ENCODE peak calls at places on chromosomes 12 and 14, in six cellular contexts. One of them, this sample, is unnamed.

GRCh38 chr12:12715128-12715458 is 2.1 kb upstream of the CDKN1B start:
- DNase-seq in Calu3: no peak
- DNase-seq in cardiac fibroblast: no peak
- DNase-seq in RWPE2: no peak
- DNase-seq in lower leg skin: no peak
- DNase-seq in GM06990: no peak
- DNase-seq in this sample: no peak

GRCh38 chr12:3061129-3061857 is 15.9 kb upstream of the TSPAN9 start:
- DNase-seq in Calu3: no peak
- DNase-seq in cardiac fibroblast: peak; percentile 46
- DNase-seq in RWPE2: no peak
- DNase-seq in lower leg skin: no peak
- DNase-seq in GM06990: no peak
- DNase-seq in this sample: peak; percentile 78

GRCh38 chr12:47281667-47282171 is 202.0 kb upstream of the AMIGO2 start:
- DNase-seq in Calu3: no peak
- DNase-seq in cardiac fibroblast: peak; percentile 71
- DNase-seq in RWPE2: no peak
- DNase-seq in lower leg skin: no peak
- DNase-seq in GM06990: no peak
- DNase-seq in this sample: no peak

GRCh38 chr12:46711756-46712155 is 114.0 kb downstream of the SLC38A4 start:
- DNase-seq in Calu3: no peak
- DNase-seq in cardiac fibroblast: peak; percentile 24
- DNase-seq in RWPE2: no peak
- DNase-seq in lower leg skin: no peak
- DNase-seq in GM06990: no peak
- DNase-seq in this sample: peak; percentile 53

GRCh38 chr12:108389544-108389943 is 50.4 kb upstream of the CMKLR1 start:
- DNase-seq in Calu3: no peak
- DNase-seq in cardiac fibroblast: no peak
- DNase-seq in RWPE2: no peak
- DNase-seq in lower leg skin: no peak
- DNase-seq in GM06990: no peak
- DNase-seq in this sample: no peak

GRCh38 chr12:55724226-55724939 is 4.2 kb downstream of the RDH5 start:
- DNase-seq in Calu3: peak; percentile 78
- DNase-seq in cardiac fibroblast: peak; percentile 81
- DNase-seq in RWPE2: no peak
- DNase-seq in lower leg skin: peak; percentile 93
- DNase-seq in GM06990: no peak
- DNase-seq in this sample: peak; percentile 57

GRCh38 chr14:64363265-64363840 is 24.8 kb upstream of the MTHFD1 start:
- DNase-seq in Calu3: no peak
- DNase-seq in cardiac fibroblast: peak; percentile 46
- DNase-seq in RWPE2: no peak
- DNase-seq in lower leg skin: no peak
- DNase-seq in GM06990: no peak
- DNase-seq in this sample: peak; percentile 59

GRCh38 chr14:92039073-92039719 is 663 bp downstream of the TRIP11 start:
- DNase-seq in Calu3: peak; percentile 49
- DNase-seq in cardiac fibroblast: peak; percentile 81
- DNase-seq in RWPE2: peak; percentile 69
- DNase-seq in lower leg skin: no peak
- DNase-seq in GM06990: no peak
- DNase-seq in this sample: peak; percentile 62

GRCh38 chr12:124190301-124191023 is 104.4 kb upstream of the RFLNA start:
- DNase-seq in Calu3: no peak
- DNase-seq in cardiac fibroblast: no peak
- DNase-seq in RWPE2: peak; percentile 8
- DNase-seq in lower leg skin: no peak
- DNase-seq in GM06990: no peak
- DNase-seq in this sample: no peak

GRCh38 chr12:4133636-4134433 is 139.7 kb upstream of the CCND2 start:
- DNase-seq in Calu3: no peak
- DNase-seq in cardiac fibroblast: no peak
- DNase-seq in RWPE2: peak; percentile 44
- DNase-seq in lower leg skin: peak; percentile 59
- DNase-seq in GM06990: no peak
- DNase-seq in this sample: no peak

GRCh38 chr14:82854851-82855250 is 1321.2 kb upstream of the SEL1L start:
- DNase-seq in Calu3: no peak
- DNase-seq in cardiac fibroblast: no peak
- DNase-seq in RWPE2: no peak
- DNase-seq in lower leg skin: no peak
- DNase-seq in GM06990: no peak
- DNase-seq in this sample: no peak

GRCh38 chr12:106291342-106291741 is 11.2 kb upstream of the TCP11L2 start:
- DNase-seq in Calu3: no peak
- DNase-seq in cardiac fibroblast: peak; percentile 13
- DNase-seq in RWPE2: no peak
- DNase-seq in lower leg skin: no peak
- DNase-seq in GM06990: no peak
- DNase-seq in this sample: no peak

DNA sequence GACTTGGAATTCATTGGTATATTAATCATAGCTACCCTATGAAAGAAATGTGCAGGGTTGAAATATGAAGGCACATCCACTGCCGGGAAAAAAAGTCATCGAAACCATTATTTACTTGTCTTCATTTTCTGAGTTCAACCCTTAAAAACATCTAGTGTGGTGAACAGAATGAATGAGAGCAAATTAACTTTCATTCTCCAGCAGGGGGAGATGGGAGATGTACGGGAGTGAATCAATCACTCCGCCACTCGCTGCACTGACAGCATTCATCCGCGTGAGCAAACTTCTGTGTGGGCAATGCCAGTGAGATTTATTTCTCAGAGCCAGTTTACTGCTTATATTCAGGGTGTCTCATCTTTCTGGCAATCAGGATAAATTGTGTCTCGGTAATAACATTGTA is 463.5 kb upstream of the MIS18BP1 start:
- DNase-seq in Calu3: no peak
- DNase-seq in cardiac fibroblast: no peak
- DNase-seq in RWPE2: no peak
- DNase-seq in lower leg skin: no peak
- DNase-seq in GM06990: no peak
- DNase-seq in this sample: no peak
- TF ChIP-seq CTCF in Calu3: no peak
- TF ChIP-seq CTCF in cardiac fibroblast: no peak
- TF ChIP-seq CTCF in RWPE2: peak; percentile 21
- TF ChIP-seq CTCF in lower leg skin: no peak
- TF ChIP-seq CTCF in GM06990: no peak
- TF ChIP-seq CTCF in this sample: peak; percentile 65

DNA sequence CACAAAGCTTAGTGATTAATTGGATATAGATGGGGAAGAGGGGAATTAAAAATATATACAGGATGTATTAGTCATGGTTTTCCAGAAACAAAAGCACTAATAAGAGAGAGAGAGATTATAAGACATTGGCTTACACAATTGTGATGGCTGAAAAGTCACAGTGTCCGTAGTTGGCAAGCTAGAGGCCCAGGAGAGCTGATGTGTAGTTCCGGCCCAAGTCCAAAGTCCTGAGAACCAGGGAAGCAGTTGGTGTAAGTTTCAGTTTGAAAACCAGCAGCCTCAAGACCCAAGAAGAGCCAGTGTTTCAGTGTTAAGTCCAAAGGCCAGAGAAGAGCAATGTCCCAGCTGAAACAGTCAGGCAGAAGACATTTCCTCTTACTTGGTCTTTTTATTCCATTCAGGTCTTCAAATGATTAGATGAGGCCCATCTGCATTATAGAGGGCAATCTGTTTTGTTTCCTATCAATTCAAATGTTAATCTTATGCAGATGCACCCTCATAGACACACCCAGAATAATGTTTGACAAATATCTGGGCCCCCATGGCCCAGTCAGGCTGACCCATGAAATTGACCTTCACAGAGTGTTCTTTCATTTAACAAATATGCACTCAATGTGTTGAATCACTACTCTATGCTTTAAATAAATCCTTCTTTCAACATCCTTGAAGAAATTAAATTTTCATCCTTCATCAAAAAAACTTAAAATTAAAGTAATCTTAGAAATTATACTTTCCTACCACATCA is 67.2 kb upstream of the DIO2 start:
- DNase-seq in Calu3: no peak
- DNase-seq in cardiac fibroblast: peak; percentile 82
- DNase-seq in RWPE2: no peak
- DNase-seq in lower leg skin: no peak
- DNase-seq in GM06990: no peak
- DNase-seq in this sample: no peak
- TF ChIP-seq CTCF in Calu3: no peak
- TF ChIP-seq CTCF in cardiac fibroblast: no peak
- TF ChIP-seq CTCF in RWPE2: no peak
- TF ChIP-seq CTCF in lower leg skin: no peak
- TF ChIP-seq CTCF in GM06990: no peak
- TF ChIP-seq CTCF in this sample: no peak

DNA sequence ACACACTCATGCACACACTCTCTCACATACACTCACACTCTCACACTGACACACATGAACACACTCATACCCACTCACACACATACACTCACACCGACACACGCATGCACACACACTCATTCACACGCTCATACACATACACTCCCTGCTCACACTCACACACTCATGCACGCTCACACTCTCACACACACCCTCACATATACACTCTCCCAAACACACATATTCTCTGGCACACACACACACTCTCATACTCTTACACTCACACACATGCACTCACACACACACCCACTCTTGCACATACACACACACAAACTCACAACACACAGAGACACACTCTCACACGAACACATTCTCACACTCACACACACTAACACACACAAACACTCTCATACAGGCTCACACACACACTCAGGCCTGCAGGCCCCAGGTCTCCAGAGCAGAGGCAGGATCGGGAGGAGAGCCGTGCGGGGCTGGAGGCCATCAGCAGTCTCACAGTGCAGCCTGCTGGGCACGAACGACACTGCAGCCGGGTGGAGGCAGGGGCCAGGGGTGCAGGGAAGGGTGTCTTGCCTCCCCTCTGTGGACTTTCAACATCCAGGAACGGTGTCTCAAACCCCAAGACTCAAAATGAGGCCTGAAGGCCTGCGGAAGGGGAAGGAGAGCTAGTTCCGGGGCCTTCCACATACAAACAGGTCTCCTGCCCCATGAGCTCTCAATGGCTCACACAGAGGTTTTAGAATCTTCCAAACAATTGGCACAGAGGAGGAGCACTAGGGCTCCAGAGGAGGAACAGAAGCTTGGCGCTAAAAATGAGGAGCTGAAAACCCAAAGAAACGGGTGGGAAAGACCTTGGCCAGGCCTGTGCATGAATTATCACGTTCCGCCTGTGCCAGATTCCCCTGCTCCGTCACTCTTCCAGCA is 148.6 kb downstream of the ANO2 start:
- DNase-seq in Calu3: peak; percentile 44
- DNase-seq in cardiac fibroblast: no peak
- DNase-seq in RWPE2: no peak
- DNase-seq in lower leg skin: no peak
- DNase-seq in GM06990: peak; percentile 13
- DNase-seq in this sample: no peak
- TF ChIP-seq CTCF in Calu3: no peak
- TF ChIP-seq CTCF in cardiac fibroblast: no peak
- TF ChIP-seq CTCF in RWPE2: peak; percentile 20
- TF ChIP-seq CTCF in lower leg skin: no peak
- TF ChIP-seq CTCF in GM06990: peak; percentile 72
- TF ChIP-seq CTCF in this sample: peak; percentile 76

GRCh38 chr14:41609704-41610183 is 3.1 kb downstream of the LRFN5 start:
- DNase-seq in Calu3: no peak
- DNase-seq in cardiac fibroblast: peak; percentile 79
- DNase-seq in RWPE2: no peak
- DNase-seq in lower leg skin: peak; percentile 89
- DNase-seq in GM06990: no peak
- DNase-seq in this sample: no peak
- TF ChIP-seq CTCF in Calu3: no peak
- TF ChIP-seq CTCF in cardiac fibroblast: no peak
- TF ChIP-seq CTCF in RWPE2: no peak
- TF ChIP-seq CTCF in lower leg skin: no peak
- TF ChIP-seq CTCF in GM06990: no peak
- TF ChIP-seq CTCF in this sample: no peak

DNA sequence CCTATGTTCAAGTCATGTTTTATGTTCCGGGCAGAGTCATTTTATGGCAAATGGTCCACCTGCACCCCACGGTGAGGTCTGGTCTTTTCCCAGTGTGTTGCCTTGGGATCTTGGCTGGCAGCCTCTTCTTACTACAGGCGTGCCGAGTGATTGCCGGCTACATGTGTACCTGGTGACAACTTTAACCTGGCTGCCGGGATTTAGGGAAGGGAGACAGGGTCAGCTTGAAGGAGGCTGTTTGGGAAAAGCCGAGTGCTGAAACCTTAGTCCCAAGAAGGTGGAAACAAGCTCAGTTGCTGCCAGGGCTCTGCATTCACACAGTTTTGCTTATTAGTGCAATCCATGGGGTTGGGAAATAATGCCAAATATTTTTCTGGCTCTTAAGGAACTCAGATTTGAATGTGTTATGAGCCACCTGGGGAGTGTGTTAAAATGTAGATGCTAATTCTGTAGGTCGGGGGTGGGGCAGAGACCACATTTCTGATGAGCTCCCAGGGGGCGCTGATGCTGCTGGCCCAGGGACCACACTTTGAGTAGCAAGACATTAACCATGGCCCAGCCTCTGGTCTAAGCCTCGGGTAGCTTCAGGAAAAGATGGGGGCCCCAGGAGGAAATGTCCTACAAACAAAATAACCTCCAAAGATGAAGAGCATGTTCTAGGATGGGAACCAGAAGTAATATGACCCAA is 179.6 kb downstream of the TBX5 start:
- DNase-seq in Calu3: no peak
- DNase-seq in cardiac fibroblast: no peak
- DNase-seq in RWPE2: no peak
- DNase-seq in lower leg skin: peak; percentile 54
- DNase-seq in GM06990: no peak
- DNase-seq in this sample: no peak
- TF ChIP-seq CTCF in Calu3: no peak
- TF ChIP-seq CTCF in cardiac fibroblast: no peak
- TF ChIP-seq CTCF in RWPE2: no peak
- TF ChIP-seq CTCF in lower leg skin: no peak
- TF ChIP-seq CTCF in GM06990: no peak
- TF ChIP-seq CTCF in this sample: no peak

GRCh38 chr12:39003541-39004160 is 98.3 kb upstream of the CPNE8 start:
- DNase-seq in Calu3: no peak
- DNase-seq in cardiac fibroblast: no peak
- DNase-seq in RWPE2: no peak
- DNase-seq in lower leg skin: no peak
- DNase-seq in GM06990: no peak
- DNase-seq in this sample: no peak
- TF ChIP-seq CTCF in Calu3: no peak
- TF ChIP-seq CTCF in cardiac fibroblast: no peak
- TF ChIP-seq CTCF in RWPE2: no peak
- TF ChIP-seq CTCF in lower leg skin: no peak
- TF ChIP-seq CTCF in GM06990: no peak
- TF ChIP-seq CTCF in this sample: no peak